ENCODE peak calls at places on chromosomes 7 and 10, in four cellular contexts. F is RWPE1, Y is cardiac muscle cell, P is transverse colon. D is an unnamed sample.

GRCh38 chr7:25117226-25118047 is 7.6 kb downstream of the CYCS start:
- DNase-seq in P (peak; percentile 39), F (no peak), Y (no peak), D (no peak)

GRCh38 chr10:125997586-125997985 is 101.2 kb downstream of the FANK1 start:
- DNase-seq in P (no peak), F (no peak), Y (no peak), D (no peak)

GRCh38 chr7:4709187-4709586 is 27.1 kb downstream of the FOXK1 start:
- DNase-seq in F (no peak), P (no peak), Y (no peak), D (no peak)

GRCh38 chr7:143405671-143406352 is 2.8 kb downstream of the EPHA1 start:
- DNase-seq in F (no peak), Y (no peak), P (no peak), D (no peak)

GRCh38 chr7:129362528-129362927 is 71.7 kb upstream of the STRIP2 start:
- DNase-seq in F (no peak), P (no peak), Y (no peak), D (no peak)

GRCh38 chr7:39951156-39951942 is 1.3 kb downstream of the CDK13 start:
- DNase-seq in Y (peak; percentile 53), F (peak; percentile 44), P (peak; percentile 67), D (peak; percentile 23)

GRCh38 chr7:94332571-94332970 is 62.1 kb upstream of the COL1A2 start:
- DNase-seq in Y (no peak), F (no peak), P (no peak), D (no peak)

GRCh38 chr7:150986099-150986512 is 4.7 kb upstream of the NOS3 start:
- DNase-seq in Y (peak; percentile 61), F (peak; percentile 42), P (peak; percentile 77), D (peak; percentile 44)

GRCh38 chr10:44334621-44335184 is 50.2 kb downstream of the CXCL12 start:
- DNase-seq in Y (peak; percentile 38), F (no peak), P (no peak), D (no peak)

GRCh38 chr7:139914306-139914747 is 85.3 kb downstream of the TBXAS1 start:
- DNase-seq in P (no peak), F (no peak), Y (peak; percentile 67), D (no peak)

GRCh38 chr7:106329971-106330733 is 45.4 kb upstream of the NAMPT start:
- DNase-seq in P (no peak), F (no peak), Y (peak; percentile 69), D (no peak)

GRCh38 chr10:75825656-75826055 is 394.2 kb downstream of the LRMDA start:
- DNase-seq in F (no peak), Y (no peak), P (no peak), D (no peak)

GRCh38 chr10:44766601-44767000 is 144.5 kb upstream of the TMEM72 start:
- DNase-seq in P (no peak), F (no peak), Y (no peak), D (no peak)

GRCh38 chr7:102404005-102404861 is 8.1 kb downstream of the PRKRIP1 start:
- DNase-seq in P (peak; percentile 28), F (peak; percentile 59), Y (peak; percentile 64), D (no peak)

GRCh38 chr10:132632091-132632561 is 94.5 kb downstream of the INPP5A start:
- DNase-seq in F (no peak), P (no peak), Y (no peak), D (peak; percentile 54)

GRCh38 chr7:17937506-17938115 is 2.7 kb downstream of the SNX13 start:
- DNase-seq in P (no peak), F (no peak), Y (no peak), D (no peak)

GRCh38 chr10:33065111-33065510 is 107.1 kb upstream of the ITGB1 start:
- DNase-seq in Y (no peak), P (no peak), F (no peak), D (no peak)

GRCh38 chr7:107922891-107923290 is 31.9 kb downstream of the DLD start:
- DNase-seq in P (no peak), Y (no peak), F (no peak), D (no peak)

GRCh38 chr7:82631998-82632397 is 188.4 kb upstream of the CACNA2D1 start:
- DNase-seq in P (no peak), F (no peak), Y (peak; percentile 41), D (no peak)

GRCh38 chr7:11192506-11192905 is 218.8 kb downstream of the PHF14 start:
- DNase-seq in Y (peak; percentile 67), F (no peak), P (no peak), D (no peak)

GRCh38 chr10:14959221-14960057 is at the start of gene MEIG1:
- DNase-seq in F (peak; percentile 97), P (peak; percentile 94), Y (peak; percentile 96), D (peak; percentile 97)

GRCh38 chr10:70982443-70982842 is 94.1 kb upstream of the PCBD1 start:
- DNase-seq in F (no peak), P (no peak), Y (no peak), D (no peak)

GRCh38 chr10:16545126-16545736 is 23.6 kb upstream of the C1QL3 start:
- DNase-seq in F (peak; percentile 29), P (no peak), Y (peak; percentile 59), D (no peak)

GRCh38 chr10:76643465-76643864 is 994.1 kb downstream of the KCNMA1 start:
- DNase-seq in F (no peak), Y (no peak), P (peak; percentile 44), D (no peak)

GRCh38 chr7:2154121-2154520 is 78.6 kb downstream of the MAD1L1 start:
- DNase-seq in P (no peak), Y (no peak), F (no peak), D (no peak)

GRCh38 chr7:7293092-7293491 is 110.7 kb downstream of the C1GALT1 start:
- DNase-seq in F (no peak), P (no peak), Y (no peak), D (no peak)

GRCh38 chr7:33072471-33072870 is 9.9 kb upstream of the NT5C3A start:
- DNase-seq in Y (peak; percentile 73), F (peak; percentile 30), P (no peak), D (no peak)

GRCh38 chr7:3158501-3158900 is 114.8 kb upstream of the CARD11 start:
- DNase-seq in P (no peak), F (no peak), Y (no peak), D (no peak)

GRCh38 chr10:15775513-15775912 is 55.8 kb upstream of the ITGA8 start:
- DNase-seq in P (no peak), F (no peak), Y (peak; percentile 76), D (no peak)

GRCh38 chr10:77564781-77565589 is 72.6 kb downstream of the KCNMA1 start:
- DNase-seq in P (no peak), Y (peak; percentile 8), F (peak; percentile 63), D (no peak)

GRCh38 chr10:102120142-102120986 is at the start of gene LDB1:
- DNase-seq in F (peak; percentile 81), P (peak; percentile 81), Y (peak; percentile 89), D (peak; percentile 86)

GRCh38 chr7:130364446-130364845 is 15.8 kb upstream of the CPA1 start:
- DNase-seq in F (no peak), Y (no peak), P (no peak), D (no peak)

GRCh38 chr10:97640174-97640867 is at the start of gene PI4K2A:
- DNase-seq in F (peak; percentile 100), Y (peak; percentile 100), P (peak; percentile 99), D (peak; percentile 97)

GRCh38 chr10:86970152-86970886 is 2.0 kb downstream of the ADIRF start:
- DNase-seq in Y (peak; percentile 27), P (peak; percentile 68), F (peak; percentile 69), D (no peak)

GRCh38 chr10:26706206-26706605 is 8.7 kb downstream of the PDSS1 start:
- DNase-seq in Y (no peak), P (no peak), F (no peak), D (no peak)

GRCh38 chr7:1164436-1164835 is 4.4 kb upstream of the ZFAND2A start:
- DNase-seq in P (no peak), Y (no peak), F (no peak), D (no peak)

GRCh38 chr10:78263521-78263988 is 229.9 kb downstream of the RPS24 start:
- DNase-seq in P (no peak), Y (no peak), F (no peak), D (peak; percentile 27)

GRCh38 chr10:89625041-89625765 is 19.8 kb downstream of the PANK1 start:
- DNase-seq in Y (no peak), P (no peak), F (no peak), D (no peak)

GRCh38 chr10:7337431-7338171 is 73.2 kb downstream of the SFMBT2 start:
- DNase-seq in Y (no peak), P (no peak), F (no peak), D (no peak)

GRCh38 chr10:7329219-7329618 is 81.6 kb downstream of the SFMBT2 start:
- DNase-seq in Y (no peak), P (peak; percentile 7), F (no peak), D (no peak)

GRCh38 chr10:7338469-7338868 is 72.4 kb downstream of the SFMBT2 start:
- DNase-seq in Y (no peak), F (no peak), P (no peak), D (no peak)

GRCh38 chr10:7335977-7336376 is 74.9 kb downstream of the SFMBT2 start:
- DNase-seq in Y (peak; percentile 14), P (no peak), F (no peak), D (no peak)

GRCh38 chr10:7333995-7334964 is 76.6 kb downstream of the SFMBT2 start:
- DNase-seq in P (no peak), Y (peak; percentile 35), F (no peak), D (no peak)
- H3K27ac ChIP-seq in P (no peak overlapping the region), Y (no peak overlapping the region), F (no peak overlapping the region), D (no peak overlapping the region)

GRCh38 chr10:1567152-1567551 is 170.2 kb downstream of the ADARB2 start:
- DNase-seq in P (no peak), Y (no peak), F (no peak), D (no peak)
- H3K27ac ChIP-seq in P (no peak overlapping the region), Y (no peak overlapping the region), F (no peak overlapping the region), D (no peak overlapping the region)

GRCh38 chr7:105224884-105225651 is 163.7 kb downstream of the SRPK2 start:
- DNase-seq in P (no peak), F (peak; percentile 82), Y (peak; percentile 85), D (no peak)
- H3K27ac ChIP-seq in P (no peak overlapping the region), F (no peak overlapping the region), Y (no peak overlapping the region), D (no peak overlapping the region)

DNA sequence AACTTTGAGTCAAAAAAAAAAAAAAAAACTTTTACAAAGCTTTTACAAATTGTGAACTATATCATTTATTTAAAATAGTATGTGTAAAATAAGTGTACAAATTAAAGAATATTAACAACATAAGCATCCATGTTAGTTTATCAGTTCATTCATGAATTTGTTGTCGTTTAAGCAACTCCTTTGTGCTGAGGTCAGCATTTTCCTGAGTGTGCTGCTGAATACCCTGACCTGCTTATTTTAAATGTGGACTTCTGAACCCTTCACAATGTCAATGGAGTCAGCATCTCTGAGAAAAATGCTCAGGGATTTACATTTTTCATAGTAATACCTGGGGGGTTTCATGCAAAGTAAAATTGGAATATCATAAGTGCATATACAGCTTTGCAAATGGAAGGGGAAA is 125.4 kb upstream of the SVIL start:
- DNase-seq in Y (no peak), F (no peak), P (no peak), D (no peak)
- H3K27ac ChIP-seq in Y (no peak overlapping the region), F (no peak overlapping the region), P (no peak overlapping the region), D (no peak overlapping the region)

D was measured in substantia nigra.